ENCODE peak calls at places on chromosomes 4 and X, in four cellular contexts. C is MM.1S, M is SK-N-SH, Y is HCT116. I is an unnamed sample.

GRCh38 chr4:7719354-7720174 is 220.1 kb downstream of the AFAP1 start:
- DNase-seq in Y (no peak), C (no peak), M (peak), I (peak)

GRCh38 chr4:99729186-99729585 is 71.6 kb upstream of the C4orf54 start:
- DNase-seq in M (no peak), C (no peak), Y (no peak), I (no peak)

GRCh38 chr4:686371-687040 is 2.4 kb downstream of the SLC49A3 start:
- DNase-seq in M (no peak), C (no peak), Y (no peak), I (no peak)

GRCh38 chr4:54709281-54709854 is 51.6 kb downstream of the KIT start:
- DNase-seq in C (no peak), Y (no peak), M (no peak), I (no peak)

GRCh38 chr4:143524211-143524610 is 10.7 kb downstream of the SMARCA5 start:
- DNase-seq in Y (no peak), M (no peak), C (no peak), I (no peak)

GRCh38 chr4:74284074-74284473 is 24.2 kb upstream of the EPGN start:
- DNase-seq in Y (peak), C (no peak), M (no peak), I (no peak)

GRCh38 chr4:7161721-7162214 is 30.6 kb upstream of the SORCS2 start:
- DNase-seq in C (no peak), Y (no peak), M (peak), I (no peak)

GRCh38 chrX:56068274-56068758 is 163.8 kb upstream of the KLF8 start:
- DNase-seq in Y (no peak), M (no peak), C (peak), I (no peak)

GRCh38 chrX:32451954-32452518 is 759.3 kb downstream of the DMD start:
- DNase-seq in M (no peak), C (no peak), Y (no peak), I (no peak)

GRCh38 chrX:19875051-19875432 is 12.4 kb downstream of the SH3KBP1 start:
- DNase-seq in Y (peak), M (no peak), C (no peak), I (no peak)

GRCh38 chrX:103151799-103152198 is 58.9 kb upstream of the NXF3 start:
- DNase-seq in M (no peak), C (no peak), Y (no peak), I (no peak)

GRCh38 chr4:36020351-36020750 is 224.0 kb downstream of the ARAP2 start:
- DNase-seq in Y (no peak), M (no peak), C (no peak), I (no peak)

GRCh38 chr4:64545593-64545992 is 136.3 kb upstream of the TECRL start:
- DNase-seq in M (no peak), C (no peak), Y (no peak), I (no peak)

GRCh38 chr4:87995435-87995834 is 12.0 kb upstream of the PKD2 start:
- DNase-seq in C (no peak), M (no peak), Y (no peak), I (no peak)

GRCh38 chr4:182778222-182778982 is 138.8 kb downstream of the DCTD start:
- DNase-seq in M (no peak), Y (no peak), C (no peak), I (no peak)

GRCh38 chr4:7964890-7965662 is 25.4 kb upstream of the AFAP1 start:
- DNase-seq in M (no peak), C (no peak), Y (no peak), I (no peak)

GRCh38 chrX:130975947-130976346 is 72.9 kb upstream of the ENOX2 start:
- DNase-seq in M (peak), Y (peak), C (peak), I (peak)

GRCh38 chrX:139563251-139563650 is 32.7 kb downstream of the F9 start:
- DNase-seq in M (no peak), Y (no peak), C (no peak), I (no peak)

GRCh38 chr4:72505314-72505744 is 63.7 kb downstream of the ADAMTS3 start:
- DNase-seq in C (peak), Y (peak), M (peak), I (peak)

GRCh38 chrX:53048169-53049126 is at the start of gene GPR173:
- DNase-seq in C (no peak), M (peak), Y (no peak), I (peak)

GRCh38 chrX:20265726-20266681 is 705 bp downstream of the RPS6KA3 start:
- DNase-seq in Y (no peak), C (peak), M (peak), I (peak)

GRCh38 chr4:69735119-69735518 is 25.3 kb downstream of the SULT1B1 start:
- DNase-seq in Y (no peak), C (no peak), M (no peak), I (no peak)

GRCh38 chr4:165991325-165992180 is 118.5 kb downstream of the TLL1 start:
- DNase-seq in C (no peak), M (no peak), Y (no peak), I (no peak)

GRCh38 chr4:52202931-52203330 is 151.8 kb downstream of the SPATA18 start:
- DNase-seq in Y (no peak), M (no peak), C (no peak), I (no peak)

GRCh38 chr4:109690690-109691410 is 12.4 kb downstream of the CASP6 start:
- DNase-seq in Y (no peak), M (no peak), C (peak), I (no peak)

GRCh38 chr4:184238072-184238743 is 20.5 kb upstream of the ENPP6 start:
- DNase-seq in Y (no peak), M (peak), C (no peak), I (no peak)

GRCh38 chrX:65687367-65687766 is 19.9 kb downstream of the MSN start:
- DNase-seq in M (no peak), Y (no peak), C (no peak), I (no peak)

GRCh38 chr4:173415885-173416658 is 17.2 kb upstream of the SCRG1 start:
- DNase-seq in C (no peak), Y (no peak), M (peak), I (no peak)

GRCh38 chr4:158371158-158371557 is 150.5 kb upstream of the RXFP1 start:
- DNase-seq in Y (no peak), C (no peak), M (no peak), I (no peak)

GRCh38 chr4:159777689-159778088 is 674.8 kb downstream of the RAPGEF2 start:
- DNase-seq in C (no peak), M (no peak), Y (no peak), I (no peak)

GRCh38 chrX:28880136-28880535 is 292.9 kb downstream of the IL1RAPL1 start:
- DNase-seq in M (no peak), C (no peak), Y (no peak), I (no peak)

GRCh38 chrX:101429934-101430333 is 21.9 kb downstream of the HNRNPH2 start:
- DNase-seq in Y (no peak), C (no peak), M (no peak), I (no peak)

GRCh38 chr4:144633215-144633614 is 12.7 kb upstream of the HHIP start:
- DNase-seq in Y (no peak), C (no peak), M (no peak), I (no peak)

GRCh38 chrX:44433556-44433955 is 90.1 kb upstream of the EFHC2 start:
- DNase-seq in C (no peak), Y (no peak), M (no peak), I (no peak)

GRCh38 chrX:48474581-48474980 is 1.4 kb upstream of the FTSJ1 start:
- DNase-seq in M (no peak), Y (no peak), C (no peak), I (no peak)

GRCh38 chrX:48476919-48477318 is 920 bp downstream of the FTSJ1 start:
- DNase-seq in M (no peak), C (no peak), Y (no peak), I (no peak)

GRCh38 chrX:48474127-48474526 is 1.9 kb upstream of the FTSJ1 start:
- DNase-seq in Y (no peak), M (peak), C (no peak), I (no peak)

GRCh38 chrX:48475774-48476577 is at the start of gene FTSJ1:
- DNase-seq in C (peak), M (peak), Y (peak), I (peak)

GRCh38 chrX:48475295-48475694 is 704 bp upstream of the FTSJ1 start:
- DNase-seq in C (no peak), Y (no peak), M (peak), I (no peak)
- H3K4me2 ChIP-seq in C (peak), Y (peak), M (peak), I (peak)

GRCh38 chr4:14783011-14783877 is 219.0 kb upstream of the CPEB2 start:
- DNase-seq in Y (no peak), C (peak), M (no peak), I (no peak)
- TF ChIP-seq EZH2phosphoT487 in Y (no peak), C (no peak), M (no peak), I (no peak)

DNA sequence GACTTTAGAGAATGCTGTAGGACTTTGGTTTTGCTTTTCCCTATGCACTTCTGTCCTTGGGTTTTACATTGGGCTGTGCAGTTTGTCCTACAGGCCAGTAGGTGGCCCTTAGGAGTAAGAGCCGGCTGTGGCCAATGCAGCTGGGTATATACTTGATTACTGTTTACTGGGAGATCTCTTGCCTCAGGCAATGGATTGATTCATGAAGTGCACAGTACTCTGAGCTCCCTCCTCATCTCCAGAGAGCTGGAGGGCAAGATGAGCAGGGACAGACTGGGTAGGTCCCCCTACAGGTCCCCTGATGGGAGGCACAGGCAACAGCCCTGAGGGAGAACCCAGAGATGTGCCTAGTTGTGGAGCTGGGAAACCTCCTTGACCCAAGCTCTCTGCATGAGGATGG is 103.8 kb upstream of the QRFPR start:
- DNase-seq in M (peak), C (peak), Y (peak), I (peak)
- H3K4me2 ChIP-seq in M (no peak), C (no peak), Y (no peak), I (no peak)

DNA sequence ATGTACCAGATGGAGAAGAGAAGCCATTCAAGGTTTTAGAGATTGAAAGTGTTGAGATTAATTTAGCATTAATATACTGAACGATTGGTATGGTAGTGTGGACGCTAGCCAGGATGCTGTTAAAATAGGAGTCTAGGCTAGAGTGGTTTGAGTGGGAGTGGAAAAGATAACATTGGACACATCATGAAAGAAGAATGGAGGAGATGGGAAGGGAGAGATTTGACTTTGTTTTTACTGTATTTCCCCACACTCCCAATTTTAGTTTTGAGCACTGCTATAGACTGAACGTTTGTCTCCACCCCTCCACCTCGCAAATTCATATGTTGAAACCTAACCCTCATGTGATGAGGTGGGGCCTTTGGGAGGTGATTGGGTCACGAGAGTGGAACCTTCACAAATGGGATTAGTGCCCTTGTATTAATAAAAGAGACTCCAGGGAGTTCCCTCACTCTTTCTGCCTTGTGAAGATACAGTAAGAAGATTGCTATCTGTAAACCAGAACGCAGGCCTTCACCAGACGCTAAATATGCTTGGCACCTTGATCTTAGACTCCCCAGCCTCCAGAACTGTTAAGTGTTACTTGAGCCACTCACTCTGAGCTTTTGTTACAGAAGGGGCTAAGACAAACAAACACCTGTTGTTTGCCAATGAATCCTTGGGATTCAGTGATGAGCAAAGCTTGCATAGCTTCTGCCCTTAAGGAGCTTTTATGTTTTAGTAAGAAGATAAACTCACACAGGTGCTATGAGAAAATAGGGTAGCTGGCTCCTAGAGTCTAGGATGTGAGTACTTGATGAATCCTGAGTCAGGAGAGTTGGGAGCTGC is 25.8 kb downstream of the USP9X start:
- DNase-seq in M (no peak), Y (no peak), C (no peak), I (no peak)
- TF ChIP-seq EZH2phosphoT487 in M (no peak), Y (no peak), C (no peak), I (no peak)

GRCh38 chr4:150117629-150118028 is 39.4 kb downstream of the DCLK2 start:
- DNase-seq in Y (no peak), M (no peak), C (no peak), I (no peak)
- H3K4me2 ChIP-seq in Y (no peak), M (no peak), C (no peak), I (no peak)

GRCh38 chrX:55004231-55004630 is 4.1 kb downstream of the APEX2 start:
- DNase-seq in Y (no peak), M (no peak), C (no peak), I (no peak)

GRCh38 chrX:55011294-55011693 is 11.1 kb downstream of the APEX2 start:
- DNase-seq in M (peak), Y (no peak), C (no peak), I (no peak)

GRCh38 chrX:55007633-55008032 is 7.5 kb downstream of the APEX2 start:
- DNase-seq in M (no peak), Y (no peak), C (no peak), I (peak)

GRCh38 chrX:55006827-55007621 is 6.9 kb downstream of the APEX2 start:
- DNase-seq in Y (no peak), M (no peak), C (no peak), I (peak)

DNA sequence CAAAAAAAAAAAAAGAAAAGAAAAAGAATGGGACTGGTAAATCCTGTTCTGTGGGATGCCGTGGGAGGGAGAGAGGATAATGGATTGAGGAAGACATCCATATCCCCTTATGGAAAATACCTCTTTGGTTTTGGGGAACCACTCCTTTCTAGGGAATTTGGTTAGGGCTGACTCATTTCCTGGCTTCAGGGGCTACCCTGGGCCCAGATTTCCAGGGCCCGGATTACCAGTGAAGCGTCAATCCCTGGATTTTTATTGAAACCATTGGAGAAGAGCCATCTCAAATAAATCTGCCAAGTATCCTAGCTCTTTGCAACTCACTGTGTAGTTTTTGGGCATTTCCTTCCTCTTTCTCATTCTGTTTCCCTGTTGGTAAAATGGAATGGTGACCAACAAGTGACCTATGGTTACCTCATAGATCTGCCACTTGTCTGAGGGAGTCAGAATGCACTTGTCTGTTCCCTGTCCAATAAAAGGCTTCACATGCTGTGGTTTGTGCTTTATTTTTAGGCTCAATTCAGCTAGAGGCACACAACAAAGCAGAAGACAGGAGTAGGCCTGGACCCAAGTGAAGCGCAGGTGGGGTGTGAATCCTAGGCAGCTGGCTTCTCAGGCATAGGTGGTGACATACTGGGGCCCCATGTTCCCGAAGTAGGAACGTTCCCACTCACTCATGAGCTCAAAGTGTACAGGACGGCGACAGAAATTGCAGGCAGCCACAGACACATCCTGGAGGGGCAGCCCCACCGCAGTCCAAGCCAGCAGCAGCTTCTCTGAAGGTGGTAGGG is 8.6 kb downstream of the APEX2 start:
- DNase-seq in Y (peak), M (no peak), C (no peak), I (no peak)
- TF ChIP-seq EZH2phosphoT487 in Y (no peak), M (no peak), C (no peak), I (no peak)

DNA sequence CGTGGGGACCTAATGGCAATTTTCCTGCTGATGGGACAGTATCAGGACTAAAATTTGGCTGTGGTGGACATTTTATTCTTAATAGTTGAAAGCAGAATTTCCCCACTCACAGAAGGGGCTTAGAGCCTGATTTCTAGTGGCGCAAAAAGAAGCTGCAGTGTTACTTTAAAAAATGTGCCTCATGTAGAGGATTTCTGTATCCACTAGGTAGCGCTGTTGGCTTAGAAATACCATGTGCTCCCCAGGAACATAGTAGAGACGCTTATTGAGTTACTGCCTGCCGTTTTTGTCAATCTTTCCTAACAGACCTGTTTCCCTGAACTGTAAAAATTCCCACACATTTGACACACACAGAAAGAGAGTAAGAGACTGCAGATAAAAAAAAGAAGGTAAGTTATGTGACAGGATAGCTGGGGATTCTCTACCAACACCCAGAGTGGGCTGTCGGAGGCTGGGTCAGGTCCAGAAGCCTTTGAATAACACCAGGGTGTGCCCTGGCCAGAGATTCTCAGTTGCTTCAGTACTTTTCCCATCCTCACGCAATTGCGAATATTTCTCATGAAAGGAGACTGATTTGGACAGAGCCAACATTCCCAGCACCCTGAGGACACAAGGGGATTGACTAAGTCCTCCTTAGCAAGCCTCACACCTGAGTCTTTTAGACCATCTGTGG is 88.4 kb downstream of the ZXDA start:
- DNase-seq in M (peak), Y (peak), C (peak), I (no peak)
- H3K4me2 ChIP-seq in M (peak), Y (peak), C (peak), I (no peak)

GRCh38 chr4:179361978-179362486 is 1919.8 kb upstream of the AGA start:
- DNase-seq in M (no peak), C (no peak), Y (no peak), I (no peak)
- TF ChIP-seq EZH2phosphoT487 in M (no peak), C (no peak), Y (no peak), I (no peak)